ENCODE peak calls at places on chromosomes 4 and X, in eight cellular contexts. Z is GM23248, V is H1, L is PC-3, T is fibroblast of lung, P is neuronal stem cell, W is astrocyte, S is OCI-LY7. E is an unnamed sample. For H3K36me3, the result is how much of the 10 kb centered on the place peaks cover.

GRCh38 chr4:113952452-113953029 is 26.9 kb downstream of the ARSJ start:
- DNase-seq in Z (peak), V (peak), L (peak), T (peak), P (peak), W (peak), S (peak), E (peak)

GRCh38 chr4:23654791-23655190 is 235.1 kb downstream of the PPARGC1A start:
- DNase-seq in Z (no peak), V (no peak), L (peak), T (peak), P (no peak), W (peak), S (no peak), E (no peak)

GRCh38 chr4:109211671-109212070 is 90.8 kb downstream of the COL25A1 start:
- DNase-seq in Z (peak), V (no peak), L (no peak), T (no peak), P (no peak), W (peak), S (no peak), E (no peak)

GRCh38 chr4:113141901-113142346 is 92.5 kb downstream of the ANK2 start:
- DNase-seq in Z (peak), V (no peak), L (peak), T (peak), P (no peak), W (peak), S (no peak), E (no peak)

GRCh38 chrX:134236690-134237362 is at the start of gene CCDC160:
- DNase-seq in Z (peak), V (peak), L (peak), T (peak), P (peak), W (peak), S (no peak), E (no peak)

GRCh38 chrX:115233497-115234219 is at the start of gene LRCH2:
- DNase-seq in Z (peak), V (peak), L (no peak), T (no peak), P (peak), W (peak), S (no peak), E (no peak)

GRCh38 chr4:128031756-128032384 is 29.2 kb upstream of the LARP1B start:
- DNase-seq in Z (no peak), V (no peak), L (no peak), T (peak), P (no peak), W (no peak), S (no peak), E (no peak)

GRCh38 chr4:152283806-152284470 is 252.0 kb downstream of the FBXW7 start:
- DNase-seq in Z (peak), V (no peak), L (peak), T (no peak), P (no peak), W (peak), S (no peak), E (no peak)

GRCh38 chr4:7156273-7157139 is 35.8 kb upstream of the SORCS2 start:
- DNase-seq in Z (peak), V (peak), L (peak), T (peak), P (peak), W (no peak), S (no peak), E (no peak)

GRCh38 chrX:149903889-149904748 is 23.1 kb downstream of the MAGEA8 start:
- DNase-seq in Z (peak), V (no peak), L (no peak), T (peak), P (no peak), W (no peak), S (no peak), E (peak)

GRCh38 chrX:44036336-44036735 is 63.1 kb upstream of the NDP start:
- DNase-seq in Z (peak), V (no peak), L (no peak), T (peak), P (no peak), W (peak), S (no peak), E (no peak)

GRCh38 chrX:153469811-153470410 is 465 bp downstream of the HAUS7 start:
- DNase-seq in Z (peak), V (no peak), L (peak), T (no peak), P (no peak), W (no peak), S (peak), E (peak)

GRCh38 chr4:48270516-48270897 is 869 bp upstream of the TEC start:
- DNase-seq in Z (no peak), V (no peak), L (no peak), T (no peak), P (no peak), W (no peak), S (no peak), E (no peak)
- H2AFZ ChIP-seq in Z (peak), V (peak), L (peak), T (no peak), P (peak), W (peak), S (peak), E (peak)

DNA sequence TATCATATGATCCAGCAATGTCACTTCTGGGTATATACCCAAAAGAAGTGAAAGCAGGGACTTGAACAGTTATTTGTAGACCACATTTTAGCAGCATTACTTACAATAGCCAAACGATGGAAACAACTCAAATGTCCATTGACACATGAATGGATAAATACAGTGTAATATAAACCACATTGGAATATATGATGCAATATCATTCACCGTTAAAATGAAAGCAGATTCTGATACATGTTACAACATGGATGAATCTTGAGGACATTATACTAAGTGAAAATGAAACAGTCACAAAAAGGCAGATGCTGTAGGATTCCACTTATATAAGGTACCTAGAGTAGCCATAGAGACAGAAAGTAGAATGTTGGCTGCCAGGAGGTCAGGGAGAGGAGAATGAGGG is 130.5 kb upstream of the SMAD1 start:
- DNase-seq in Z (no peak), V (no peak), L (no peak), T (no peak), P (no peak), W (no peak), S (no peak), E (no peak)
- H3K4me3 ChIP-seq in Z (no peak), V (no peak), L (no peak), T (no peak), P (no peak), W (no peak), S (no peak), E (no peak)

GRCh38 chrX:47242321-47242720 is 9.5 kb downstream of the USP11 start:
- DNase-seq in Z (no peak), V (no peak), L (no peak), T (no peak), P (no peak), W (no peak), S (no peak), E (no peak)

GRCh38 chrX:47239898-47240545 is 7.2 kb downstream of the USP11 start:
- DNase-seq in Z (no peak), V (no peak), L (no peak), T (no peak), P (no peak), W (no peak), S (no peak), E (no peak)

GRCh38 chrX:47241201-47242011 is 8.6 kb downstream of the USP11 start:
- DNase-seq in Z (no peak), V (no peak), L (no peak), T (no peak), P (no peak), W (no peak), S (no peak), E (no peak)

GRCh38 chrX:47239199-47239598 is 6.4 kb downstream of the USP11 start:
- DNase-seq in Z (no peak), V (no peak), L (no peak), T (no peak), P (no peak), W (no peak), S (no peak), E (no peak)

DNA sequence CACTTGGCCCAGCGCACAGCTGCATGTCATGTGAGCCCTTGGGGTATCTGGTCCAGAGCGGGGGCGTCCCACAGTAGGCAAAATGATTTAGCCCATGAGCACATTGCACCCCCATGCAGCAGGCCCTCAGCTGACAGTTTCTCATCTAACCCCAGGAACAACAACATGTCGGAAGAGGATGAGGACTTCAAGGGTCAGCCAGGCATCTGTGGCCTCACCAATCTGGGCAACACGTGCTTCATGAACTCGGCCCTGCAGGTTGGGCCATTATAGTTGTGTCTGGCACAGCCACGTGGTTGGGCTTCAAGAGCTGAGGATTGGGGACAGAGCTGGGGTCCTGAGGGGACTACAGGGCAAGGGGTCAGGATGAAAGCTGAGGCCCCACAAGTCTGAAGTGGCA is 7.8 kb downstream of the USP11 start:
- DNase-seq in Z (no peak), V (no peak), L (no peak), T (no peak), P (no peak), W (no peak), S (no peak), E (no peak)
- H3K36me3 ChIP-seq in Z (under half), V (under half), L (under half), T (under half), P (half or more), W (under half), S (under half), E (under half)

GRCh38 chr4:143251348-143251747 is 66.6 kb downstream of the USP38 start:
- DNase-seq in Z (no peak), V (no peak), L (no peak), T (no peak), P (no peak), W (no peak), S (no peak), E (no peak)
- H2AFZ ChIP-seq in Z (no peak), V (peak), L (no peak), T (no peak), P (no peak), W (no peak), S (no peak), E (no peak)

GRCh38 chrX:76153221-76153620 is 19.6 kb upstream of the PBDC1 start:
- DNase-seq in Z (no peak), V (no peak), L (no peak), T (no peak), P (no peak), W (no peak), S (no peak), E (no peak)

GRCh38 chrX:76148753-76149152 is 24.1 kb upstream of the PBDC1 start:
- DNase-seq in Z (peak), V (peak), L (peak), T (peak), P (no peak), W (peak), S (peak), E (peak)

GRCh38 chrX:76148011-76148665 is 24.7 kb upstream of the PBDC1 start:
- DNase-seq in Z (peak), V (no peak), L (peak), T (peak), P (no peak), W (peak), S (peak), E (peak)
- H3K4me3 ChIP-seq in Z (peak), V (no peak), L (peak), T (no peak), P (no peak), W (peak), S (peak), E (peak)

GRCh38 chr4:71729856-71730255 is 54.0 kb downstream of the GC start:
- DNase-seq in Z (no peak), V (no peak), L (no peak), T (no peak), P (no peak), W (no peak), S (no peak), E (no peak)
- H3K36me3 ChIP-seq in Z (under half), V (under half), L (under half), T (under half), P (under half), W (under half), S (under half), E (under half)

GRCh38 chrX:38804481-38805293 is 3.4 kb downstream of the MID1IP1 start:
- DNase-seq in Z (peak), V (peak), L (peak), T (no peak), P (peak), W (no peak), S (peak), E (no peak)
- H2AFZ ChIP-seq in Z (peak), V (no peak), L (peak), T (no peak), P (no peak), W (peak), S (no peak), E (no peak)

GRCh38 chrX:57519578-57520118 is 72.2 kb upstream of the ZXDB start:
- DNase-seq in Z (no peak), V (no peak), L (peak), T (no peak), P (no peak), W (no peak), S (no peak), E (no peak)
- H3K4me3 ChIP-seq in Z (no peak), V (no peak), L (no peak), T (no peak), P (no peak), W (no peak), S (no peak), E (no peak)